ENCODE peak calls at places on chromosomes 11 and 22, in four cellular contexts. T is transverse colon, Z is ovary, O is heart right ventricle. A is an unnamed sample.

GRCh38 chr11:33377100-33377851 is 120.1 kb downstream of the HIPK3 start:
- DNase-seq in T (no peak), Z (no peak), O (no peak), A (no peak)

GRCh38 chr11:45021692-45022130 is 71.0 kb upstream of the TP53I11 start:
- DNase-seq in T (peak), Z (no peak), O (peak), A (no peak)

GRCh38 chr11:1293619-1294015 is 15.8 kb downstream of the TOLLIP start:
- DNase-seq in T (peak), Z (no peak), O (no peak), A (peak)

GRCh38 chr11:36487619-36488018 is 22.5 kb downstream of the TRAF6 start:
- DNase-seq in T (no peak), Z (no peak), O (no peak), A (no peak)

GRCh38 chr22:30889268-30889995 is 79.1 kb downstream of the MORC2 start:
- DNase-seq in T (no peak), Z (no peak), O (no peak), A (no peak)

GRCh38 chr11:58957922-58958321 is 18.6 kb downstream of the GLYATL1 start:
- DNase-seq in T (no peak), Z (no peak), O (no peak), A (peak)

GRCh38 chr22:24601217-24602104 is 1.5 kb upstream of the GGT1 start:
- DNase-seq in T (peak), Z (no peak), O (peak), A (peak)

GRCh38 chr11:14125529-14125928 is 163.0 kb downstream of the SPON1 start:
- DNase-seq in T (no peak), Z (no peak), O (no peak), A (no peak)

GRCh38 chr22:24112188-24112587 is 69.1 kb upstream of the SUSD2 start:
- DNase-seq in T (no peak), Z (no peak), O (no peak), A (no peak)

GRCh38 chr11:47881145-47881544 is 33.0 kb upstream of the NUP160 start:
- DNase-seq in T (no peak), Z (no peak), O (no peak), A (no peak)

GRCh38 chr11:93652161-93652597 is 9.3 kb upstream of the CEP295 start:
- DNase-seq in T (no peak), Z (no peak), O (no peak), A (peak)

GRCh38 chr11:32173435-32173834 is 82.6 kb downstream of the RCN1 start:
- DNase-seq in T (peak), Z (peak), O (peak), A (peak)
- H3K4me3 ChIP-seq in T (peak), Z (no peak), O (peak), A (no peak)

DNA sequence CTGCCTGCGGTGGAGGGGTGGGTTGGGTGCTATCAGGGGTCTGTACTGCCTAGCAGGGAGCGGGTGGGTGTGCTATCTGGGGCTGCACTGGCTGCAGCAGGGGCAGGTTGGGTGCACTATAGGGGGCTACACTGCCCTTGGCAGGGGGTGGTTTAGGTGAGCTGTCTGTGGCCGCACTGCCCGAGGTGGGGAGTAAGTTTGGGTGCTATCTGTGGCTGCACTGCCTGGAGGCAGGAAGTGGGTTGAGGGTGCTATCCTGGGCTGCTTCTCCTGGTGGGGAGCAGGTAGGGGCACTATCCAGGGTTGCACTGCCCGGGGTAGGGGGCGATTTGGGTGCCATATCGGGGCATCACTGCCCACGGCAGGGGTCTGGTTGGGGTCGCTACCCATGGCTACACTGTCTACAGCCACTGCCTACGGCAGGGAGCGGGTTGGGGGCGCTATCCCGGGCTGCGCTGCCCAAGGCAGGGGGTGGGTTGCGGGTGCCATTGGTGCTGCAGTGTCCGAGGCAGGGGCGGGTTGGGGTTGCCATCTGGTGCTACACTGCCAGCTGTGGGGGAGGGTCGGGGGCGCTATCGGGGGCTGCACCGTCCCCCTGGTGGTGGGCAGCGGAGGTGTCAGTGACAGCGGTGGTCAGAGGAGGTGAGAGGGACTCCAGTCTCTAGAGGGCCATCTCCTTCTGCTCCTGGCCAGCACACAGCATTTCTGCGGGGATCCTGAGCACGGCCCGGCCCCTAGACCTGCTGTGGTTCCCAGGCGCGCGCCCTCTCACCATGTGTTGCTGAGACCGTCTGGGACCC is 1.3 kb upstream of the RFPL2 start:
- DNase-seq in T (no peak), Z (no peak), O (no peak), A (no peak)
- TF ChIP-seq CTCF in T (no peak), Z (no peak), O (no peak), A (peak)

GRCh38 chr22:45309422-45310227 is at the start of gene FAM118A:
- DNase-seq in T (peak), Z (peak), O (peak), A (peak)

GRCh38 chr22:45312415-45312814 is 2.7 kb downstream of the FAM118A start:
- DNase-seq in T (no peak), Z (no peak), O (no peak), A (no peak)

GRCh38 chr22:45310331-45311032 is 748 bp downstream of the FAM118A start:
- DNase-seq in T (no peak), Z (peak), O (no peak), A (no peak)

GRCh38 chr22:45312856-45313255 is 3.1 kb downstream of the FAM118A start:
- DNase-seq in T (no peak), Z (no peak), O (no peak), A (no peak)

GRCh38 chr22:45311033-45311531 is 1.3 kb downstream of the FAM118A start:
- DNase-seq in T (no peak), Z (no peak), O (no peak), A (no peak)
- H3K4me3 ChIP-seq in T (peak), Z (peak), O (peak), A (peak)

GRCh38 chr11:8085006-8085645 is 4.1 kb downstream of the TUB start:
- DNase-seq in T (no peak), Z (no peak), O (no peak), A (no peak)
- TF ChIP-seq CTCF in T (no peak), Z (no peak), O (no peak), A (no peak)

DNA sequence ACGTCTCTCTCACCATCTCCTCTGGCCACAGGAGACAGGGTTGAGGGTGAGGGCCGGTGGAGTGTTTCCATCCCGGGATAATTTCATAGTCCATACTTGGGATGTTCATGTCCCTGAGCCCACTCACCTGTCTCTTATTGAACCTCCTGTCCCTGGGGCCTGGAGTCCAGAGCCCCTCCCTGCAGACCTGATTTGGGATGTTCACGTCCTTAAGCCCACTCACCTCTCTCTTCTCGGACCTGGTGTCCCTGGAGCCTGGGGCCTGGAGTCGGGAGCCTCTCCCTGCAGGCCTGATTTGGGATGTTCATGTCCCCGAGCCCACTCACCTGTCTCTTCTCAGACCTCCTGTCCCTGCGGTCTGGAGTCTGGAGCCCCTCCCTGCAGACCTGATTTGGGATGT is 868.2 kb downstream of the BRD1 start:
- DNase-seq in T (no peak), Z (no peak), O (no peak), A (no peak)
- H3K4me3 ChIP-seq in T (no peak), Z (no peak), O (no peak), A (no peak)